ENCODE peak calls at places on chromosomes 3 and 15, in six cellular contexts. One of them, this sample, is unnamed.

GRCh38 chr3:138675393-138675792 is 66.8 kb downstream of the FAIM start:
- DNase-seq in uterus: no peak
- DNase-seq in heart left ventricle: no peak
- DNase-seq in HFF-Myc: no peak
- DNase-seq in lung: no peak
- DNase-seq in ovary: no peak
- DNase-seq in this sample: no peak

GRCh38 chr3:101495552-101495951 is 17.5 kb downstream of the SENP7 start:
- DNase-seq in heart left ventricle: no peak
- DNase-seq in ovary: no peak
- DNase-seq in uterus: no peak
- DNase-seq in lung: no peak
- DNase-seq in HFF-Myc: no peak
- DNase-seq in this sample: no peak

GRCh38 chr3:46105313-46105919 is 78.1 kb upstream of the XCR1 start:
- DNase-seq in ovary: no peak
- DNase-seq in heart left ventricle: no peak
- DNase-seq in lung: no peak
- DNase-seq in HFF-Myc: no peak
- DNase-seq in uterus: no peak
- DNase-seq in this sample: no peak

GRCh38 chr3:124119056-124119721 is 127.3 kb upstream of the ROPN1 start:
- DNase-seq in lung: no peak
- DNase-seq in uterus: peak; percentile 43
- DNase-seq in ovary: no peak
- DNase-seq in heart left ventricle: no peak
- DNase-seq in HFF-Myc: no peak
- DNase-seq in this sample: no peak

GRCh38 chr3:169112153-169112892 is 551.2 kb downstream of the MECOM start:
- DNase-seq in heart left ventricle: no peak
- DNase-seq in HFF-Myc: peak; percentile 72
- DNase-seq in lung: no peak
- DNase-seq in ovary: no peak
- DNase-seq in uterus: no peak
- DNase-seq in this sample: no peak

GRCh38 chr15:75172168-75172841 is 29.4 kb upstream of the C15orf39 start:
- DNase-seq in lung: no peak
- DNase-seq in heart left ventricle: no peak
- DNase-seq in uterus: no peak
- DNase-seq in ovary: peak; percentile 19
- DNase-seq in HFF-Myc: no peak
- DNase-seq in this sample: no peak

GRCh38 chr3:193795062-193795690 is 202.2 kb downstream of the OPA1 start:
- DNase-seq in ovary: no peak
- DNase-seq in heart left ventricle: no peak
- DNase-seq in HFF-Myc: no peak
- DNase-seq in lung: no peak
- DNase-seq in uterus: no peak
- DNase-seq in this sample: no peak

GRCh38 chr3:170062769-170063168 is 25.0 kb downstream of the GPR160 start:
- DNase-seq in heart left ventricle: no peak
- DNase-seq in lung: no peak
- DNase-seq in ovary: no peak
- DNase-seq in uterus: no peak
- DNase-seq in HFF-Myc: no peak
- DNase-seq in this sample: no peak

GRCh38 chr3:123821920-123822319 is 62.2 kb downstream of the MYLK start:
- DNase-seq in ovary: no peak
- DNase-seq in uterus: no peak
- DNase-seq in heart left ventricle: no peak
- DNase-seq in HFF-Myc: no peak
- DNase-seq in lung: no peak
- DNase-seq in this sample: no peak

GRCh38 chr3:16668776-16669545 is 63.7 kb upstream of the DAZL start:
- DNase-seq in ovary: no peak
- DNase-seq in uterus: no peak
- DNase-seq in lung: no peak
- DNase-seq in HFF-Myc: no peak
- DNase-seq in heart left ventricle: no peak
- DNase-seq in this sample: no peak

GRCh38 chr15:100902436-100903190 is 16.5 kb upstream of the LRRK1 start:
- DNase-seq in heart left ventricle: peak; percentile 79
- DNase-seq in uterus: peak; percentile 93
- DNase-seq in HFF-Myc: peak; percentile 85
- DNase-seq in lung: peak; percentile 75
- DNase-seq in ovary: peak; percentile 95
- DNase-seq in this sample: no peak

GRCh38 chr3:149536429-149536828 is 61.9 kb downstream of the TM4SF4 start:
- DNase-seq in lung: peak; percentile 61
- DNase-seq in heart left ventricle: peak; percentile 81
- DNase-seq in ovary: peak; percentile 66
- DNase-seq in HFF-Myc: no peak
- DNase-seq in uterus: peak; percentile 48
- DNase-seq in this sample: no peak

GRCh38 chr3:188947983-188948657 is 223.7 kb upstream of the TPRG1 start:
- DNase-seq in heart left ventricle: peak; percentile 97
- DNase-seq in ovary: peak; percentile 95
- DNase-seq in uterus: peak; percentile 99
- DNase-seq in HFF-Myc: peak; percentile 89
- DNase-seq in lung: peak; percentile 95
- DNase-seq in this sample: peak; percentile 64

GRCh38 chr3:40290396-40290795 is 19.1 kb upstream of the EIF1B start:
- DNase-seq in heart left ventricle: peak; percentile 82
- DNase-seq in HFF-Myc: no peak
- DNase-seq in uterus: no peak
- DNase-seq in lung: no peak
- DNase-seq in ovary: no peak
- DNase-seq in this sample: no peak

GRCh38 chr3:21750831-21751391 is at the start of gene ZNF385D:
- DNase-seq in ovary: peak; percentile 36
- DNase-seq in uterus: peak; percentile 41
- DNase-seq in lung: no peak
- DNase-seq in heart left ventricle: peak; percentile 74
- DNase-seq in HFF-Myc: peak; percentile 7
- DNase-seq in this sample: peak; percentile 80